ENCODE peak calls at places on chromosome 4, in nine cellular contexts. One of them, this sample, is unnamed. For H3K36me3, the result is how much of the 10 kb centered on the place peaks cover.

GRCh38 chr4:5979981-5980380 is 38.2 kb downstream of the C4orf50 start:
- DNase-seq in mucosa of descending colon: no peak
- DNase-seq in brain microvascular endothelial cell: no peak
- DNase-seq in SJSA1: no peak
- DNase-seq in tibial artery: peak
- DNase-seq in cardiac muscle cell: peak
- DNase-seq in transverse colon: no peak
- DNase-seq in HCT116: peak
- DNase-seq in body of pancreas: no peak
- DNase-seq in this sample: no peak

GRCh38 chr4:98794565-98795205 is 134.2 kb downstream of the EIF4E start:
- DNase-seq in mucosa of descending colon: no peak
- DNase-seq in brain microvascular endothelial cell: peak
- DNase-seq in SJSA1: no peak
- DNase-seq in tibial artery: no peak
- DNase-seq in cardiac muscle cell: peak
- DNase-seq in transverse colon: no peak
- DNase-seq in HCT116: no peak
- DNase-seq in body of pancreas: no peak
- DNase-seq in this sample: no peak

GRCh38 chr4:56240554-56241190 is 146.6 kb downstream of the AASDH start:
- DNase-seq in mucosa of descending colon: no peak
- DNase-seq in brain microvascular endothelial cell: no peak
- DNase-seq in SJSA1: no peak
- DNase-seq in tibial artery: no peak
- DNase-seq in cardiac muscle cell: peak
- DNase-seq in transverse colon: no peak
- DNase-seq in HCT116: no peak
- DNase-seq in body of pancreas: no peak
- DNase-seq in this sample: peak

GRCh38 chr4:105637409-105638258 is 70.9 kb downstream of the INTS12 start:
- DNase-seq in mucosa of descending colon: peak
- DNase-seq in brain microvascular endothelial cell: peak
- DNase-seq in SJSA1: no peak
- DNase-seq in tibial artery: peak
- DNase-seq in cardiac muscle cell: peak
- DNase-seq in transverse colon: peak
- DNase-seq in HCT116: no peak
- DNase-seq in body of pancreas: peak
- DNase-seq in this sample: peak

GRCh38 chr4:139214039-139214534 is 37.1 kb upstream of the ELF2 start:
- DNase-seq in mucosa of descending colon: peak
- DNase-seq in brain microvascular endothelial cell: no peak
- DNase-seq in SJSA1: no peak
- DNase-seq in tibial artery: peak
- DNase-seq in cardiac muscle cell: peak
- DNase-seq in transverse colon: peak
- DNase-seq in HCT116: no peak
- DNase-seq in body of pancreas: peak
- DNase-seq in this sample: no peak

GRCh38 chr4:101471201-101471600 is 123.9 kb upstream of the PPP3CA start:
- DNase-seq in mucosa of descending colon: no peak
- DNase-seq in brain microvascular endothelial cell: no peak
- DNase-seq in SJSA1: no peak
- DNase-seq in tibial artery: no peak
- DNase-seq in cardiac muscle cell: no peak
- DNase-seq in transverse colon: no peak
- DNase-seq in HCT116: no peak
- DNase-seq in body of pancreas: no peak
- DNase-seq in this sample: no peak

GRCh38 chr4:138609943-138610350 is 367.8 kb upstream of the SLC7A11 start:
- DNase-seq in mucosa of descending colon: no peak
- DNase-seq in brain microvascular endothelial cell: peak
- DNase-seq in SJSA1: peak
- DNase-seq in tibial artery: no peak
- DNase-seq in cardiac muscle cell: no peak
- DNase-seq in transverse colon: no peak
- DNase-seq in HCT116: no peak
- DNase-seq in body of pancreas: no peak
- DNase-seq in this sample: no peak

GRCh38 chr4:101600287-101600686 is 190.2 kb upstream of the BANK1 start:
- DNase-seq in mucosa of descending colon: no peak
- DNase-seq in brain microvascular endothelial cell: no peak
- DNase-seq in SJSA1: no peak
- DNase-seq in tibial artery: no peak
- DNase-seq in cardiac muscle cell: no peak
- DNase-seq in transverse colon: no peak
- DNase-seq in HCT116: no peak
- DNase-seq in body of pancreas: no peak
- DNase-seq in this sample: no peak

GRCh38 chr4:138935-139334 is 14.6 kb downstream of the ZNF718 start:
- DNase-seq in mucosa of descending colon: no peak
- DNase-seq in brain microvascular endothelial cell: no peak
- DNase-seq in SJSA1: no peak
- DNase-seq in tibial artery: no peak
- DNase-seq in cardiac muscle cell: no peak
- DNase-seq in transverse colon: no peak
- DNase-seq in HCT116: no peak
- DNase-seq in body of pancreas: no peak
- DNase-seq in this sample: no peak
- H3K36me3 ChIP-seq in mucosa of descending colon: under half
- H3K36me3 ChIP-seq in brain microvascular endothelial cell: under half
- H3K36me3 ChIP-seq in SJSA1: under half
- H3K36me3 ChIP-seq in tibial artery: half or more
- H3K36me3 ChIP-seq in cardiac muscle cell: under half
- H3K36me3 ChIP-seq in transverse colon: under half
- H3K36me3 ChIP-seq in HCT116: under half
- H3K36me3 ChIP-seq in body of pancreas: under half
- H3K36me3 ChIP-seq in this sample: under half

DNA sequence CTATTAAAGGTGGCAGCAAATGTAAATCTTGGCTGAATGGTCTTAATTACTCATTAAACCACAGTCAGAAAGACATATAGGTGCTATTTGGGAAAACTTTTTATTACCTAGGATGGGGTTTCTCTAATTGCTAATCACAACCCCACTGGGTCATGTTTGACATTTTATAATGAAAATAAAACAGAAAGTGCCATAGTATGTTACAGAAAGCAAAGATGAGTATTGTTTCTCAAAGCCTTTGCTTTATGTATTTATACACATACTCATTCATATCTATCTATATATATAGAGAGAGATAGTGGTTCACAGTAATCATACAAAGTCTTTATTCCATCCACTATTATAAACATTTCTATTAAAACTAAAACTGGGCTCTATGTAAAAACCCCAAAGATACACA is 18.2 kb downstream of the TMEM184C start:
- DNase-seq in mucosa of descending colon: no peak
- DNase-seq in brain microvascular endothelial cell: no peak
- DNase-seq in SJSA1: no peak
- DNase-seq in tibial artery: no peak
- DNase-seq in cardiac muscle cell: no peak
- DNase-seq in transverse colon: no peak
- DNase-seq in HCT116: no peak
- DNase-seq in body of pancreas: no peak
- DNase-seq in this sample: no peak
- H3K36me3 ChIP-seq in mucosa of descending colon: under half
- H3K36me3 ChIP-seq in brain microvascular endothelial cell: under half
- H3K36me3 ChIP-seq in SJSA1: half or more
- H3K36me3 ChIP-seq in tibial artery: half or more
- H3K36me3 ChIP-seq in cardiac muscle cell: half or more
- H3K36me3 ChIP-seq in transverse colon: under half
- H3K36me3 ChIP-seq in HCT116: under half
- H3K36me3 ChIP-seq in body of pancreas: under half
- H3K36me3 ChIP-seq in this sample: under half

DNA sequence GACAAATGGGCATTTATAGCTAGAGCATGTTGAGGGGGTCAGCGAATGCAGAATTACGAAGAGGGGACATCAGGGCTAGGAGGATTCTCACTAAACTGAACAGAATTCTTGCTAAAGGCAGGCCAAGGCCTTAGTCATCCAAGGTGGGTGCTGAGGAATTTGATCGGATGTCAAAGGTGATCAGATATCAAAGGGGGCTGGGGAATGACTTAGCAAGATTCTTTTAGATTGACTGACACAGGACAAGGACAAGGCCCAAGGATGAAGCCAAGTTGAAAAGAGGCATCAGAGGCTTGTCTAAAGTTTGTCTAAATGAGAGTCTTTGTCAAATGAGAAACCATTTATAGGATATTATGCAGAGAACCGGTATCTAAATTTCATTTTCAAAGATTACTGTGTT is 9.7 kb downstream of the TMEM184C start:
- DNase-seq in mucosa of descending colon: no peak
- DNase-seq in brain microvascular endothelial cell: no peak
- DNase-seq in SJSA1: no peak
- DNase-seq in tibial artery: no peak
- DNase-seq in cardiac muscle cell: no peak
- DNase-seq in transverse colon: no peak
- DNase-seq in HCT116: no peak
- DNase-seq in body of pancreas: no peak
- DNase-seq in this sample: no peak
- H3K36me3 ChIP-seq in mucosa of descending colon: under half
- H3K36me3 ChIP-seq in brain microvascular endothelial cell: under half
- H3K36me3 ChIP-seq in SJSA1: half or more
- H3K36me3 ChIP-seq in tibial artery: half or more
- H3K36me3 ChIP-seq in cardiac muscle cell: half or more
- H3K36me3 ChIP-seq in transverse colon: under half
- H3K36me3 ChIP-seq in HCT116: under half
- H3K36me3 ChIP-seq in body of pancreas: under half
- H3K36me3 ChIP-seq in this sample: under half

DNA sequence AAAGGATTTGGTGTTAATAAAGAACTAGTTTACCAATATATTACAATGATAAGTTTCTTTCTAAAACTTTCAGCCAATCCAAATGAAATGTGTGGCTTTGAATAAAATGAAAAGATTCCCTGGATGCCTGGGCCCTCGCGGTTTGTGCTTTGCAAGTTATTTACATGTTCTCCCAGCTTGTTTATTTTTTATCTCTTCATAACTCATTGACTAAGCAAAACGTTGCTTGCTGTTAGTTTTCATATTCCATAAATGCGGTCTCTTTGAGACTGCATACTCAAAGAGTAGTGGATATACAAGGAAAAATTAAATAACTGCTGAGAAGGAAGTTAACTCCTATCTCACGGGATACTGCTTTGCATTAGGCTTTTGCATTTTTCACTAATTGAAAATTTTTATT is 26.0 kb downstream of the FHDC1 start:
- DNase-seq in mucosa of descending colon: no peak
- DNase-seq in brain microvascular endothelial cell: no peak
- DNase-seq in SJSA1: no peak
- DNase-seq in tibial artery: no peak
- DNase-seq in cardiac muscle cell: no peak
- DNase-seq in transverse colon: no peak
- DNase-seq in HCT116: no peak
- DNase-seq in body of pancreas: no peak
- DNase-seq in this sample: no peak
- H3K36me3 ChIP-seq in mucosa of descending colon: under half
- H3K36me3 ChIP-seq in brain microvascular endothelial cell: under half
- H3K36me3 ChIP-seq in SJSA1: under half
- H3K36me3 ChIP-seq in tibial artery: under half
- H3K36me3 ChIP-seq in cardiac muscle cell: under half
- H3K36me3 ChIP-seq in transverse colon: under half
- H3K36me3 ChIP-seq in HCT116: under half
- H3K36me3 ChIP-seq in body of pancreas: under half
- H3K36me3 ChIP-seq in this sample: under half

GRCh38 chr4:165330071-165330470 is 2.6 kb downstream of the MSMO1 start:
- DNase-seq in mucosa of descending colon: no peak
- DNase-seq in brain microvascular endothelial cell: no peak
- DNase-seq in SJSA1: no peak
- DNase-seq in tibial artery: no peak
- DNase-seq in cardiac muscle cell: no peak
- DNase-seq in transverse colon: no peak
- DNase-seq in HCT116: no peak
- DNase-seq in body of pancreas: no peak
- DNase-seq in this sample: no peak
- H3K36me3 ChIP-seq in mucosa of descending colon: under half
- H3K36me3 ChIP-seq in brain microvascular endothelial cell: under half
- H3K36me3 ChIP-seq in SJSA1: under half
- H3K36me3 ChIP-seq in tibial artery: under half
- H3K36me3 ChIP-seq in cardiac muscle cell: under half
- H3K36me3 ChIP-seq in transverse colon: under half
- H3K36me3 ChIP-seq in HCT116: under half
- H3K36me3 ChIP-seq in body of pancreas: under half
- H3K36me3 ChIP-seq in this sample: under half